ENCODE peak calls at places on chromosomes 16 and 17, in five cellular contexts. One of them, this sample, is unnamed.

GRCh38 chr17:6714315-6714874 is 1.2 kb upstream of the SLC13A5 start:
- DNase-seq in caudate nucleus: no peak
- DNase-seq in AG08396: no peak
- DNase-seq in upper lobe of right lung: no peak
- DNase-seq in SW480: no peak
- DNase-seq in this sample: no peak

GRCh38 chr17:48555183-48555615 is 10.3 kb upstream of the HOXB2 start:
- DNase-seq in SW480: no peak
- DNase-seq in AG08396: peak
- DNase-seq in upper lobe of right lung: no peak
- DNase-seq in caudate nucleus: no peak
- DNase-seq in this sample: no peak

GRCh38 chr17:65041518-65041917 is 15.0 kb downstream of the GNA13 start:
- DNase-seq in SW480: no peak
- DNase-seq in AG08396: no peak
- DNase-seq in caudate nucleus: no peak
- DNase-seq in upper lobe of right lung: no peak
- DNase-seq in this sample: no peak

GRCh38 chr16:27432600-27432957 is 30.6 kb downstream of the IL21R start:
- DNase-seq in upper lobe of right lung: no peak
- DNase-seq in AG08396: peak
- DNase-seq in caudate nucleus: no peak
- DNase-seq in SW480: peak
- DNase-seq in this sample: no peak

GRCh38 chr17:70804161-70804560 is 634.8 kb downstream of the KCNJ2 start:
- DNase-seq in upper lobe of right lung: no peak
- DNase-seq in caudate nucleus: no peak
- DNase-seq in AG08396: peak
- DNase-seq in SW480: no peak
- DNase-seq in this sample: no peak

GRCh38 chr17:57911834-57912673 is 43.2 kb downstream of the CUEDC1 start:
- DNase-seq in SW480: peak
- DNase-seq in caudate nucleus: peak
- DNase-seq in upper lobe of right lung: peak
- DNase-seq in AG08396: no peak
- DNase-seq in this sample: peak

GRCh38 chr17:81655378-81656117 is 794 bp downstream of the PDE6G start:
- DNase-seq in SW480: no peak
- DNase-seq in upper lobe of right lung: no peak
- DNase-seq in caudate nucleus: no peak
- DNase-seq in AG08396: no peak
- DNase-seq in this sample: no peak

GRCh38 chr17:22460461-22461063 is 768.2 kb downstream of the KCNJ18 start:
- DNase-seq in SW480: no peak
- DNase-seq in upper lobe of right lung: no peak
- DNase-seq in caudate nucleus: no peak
- DNase-seq in AG08396: no peak
- DNase-seq in this sample: no peak

GRCh38 chr16:51522902-51523301 is 371.8 kb upstream of the SALL1 start:
- DNase-seq in caudate nucleus: no peak
- DNase-seq in SW480: no peak
- DNase-seq in AG08396: no peak
- DNase-seq in upper lobe of right lung: no peak
- DNase-seq in this sample: no peak

GRCh38 chr17:3009411-3009920 is 53.9 kb downstream of the OR1D5 start:
- DNase-seq in caudate nucleus: no peak
- DNase-seq in upper lobe of right lung: no peak
- DNase-seq in SW480: no peak
- DNase-seq in AG08396: no peak
- DNase-seq in this sample: no peak

GRCh38 chr16:87556941-87557459 is 45.3 kb upstream of the JPH3 start:
- DNase-seq in caudate nucleus: no peak
- DNase-seq in SW480: no peak
- DNase-seq in upper lobe of right lung: no peak
- DNase-seq in AG08396: peak
- DNase-seq in this sample: no peak

GRCh38 chr16:75263291-75263962 is 12.0 kb upstream of the BCAR1 start:
- DNase-seq in caudate nucleus: no peak
- DNase-seq in upper lobe of right lung: no peak
- DNase-seq in SW480: no peak
- DNase-seq in AG08396: no peak
- DNase-seq in this sample: no peak

GRCh38 chr17:13359774-13360173 is 242.0 kb downstream of the HS3ST3A1 start:
- DNase-seq in AG08396: no peak
- DNase-seq in SW480: no peak
- DNase-seq in caudate nucleus: no peak
- DNase-seq in upper lobe of right lung: no peak
- DNase-seq in this sample: no peak

GRCh38 chr17:65855245-65855644 is 293.8 kb upstream of the AXIN2 start:
- DNase-seq in AG08396: no peak
- DNase-seq in upper lobe of right lung: no peak
- DNase-seq in SW480: no peak
- DNase-seq in caudate nucleus: no peak
- DNase-seq in this sample: no peak

GRCh38 chr17:73591278-73592078 is 52.8 kb downstream of the SDK2 start:
- DNase-seq in SW480: no peak
- DNase-seq in caudate nucleus: no peak
- DNase-seq in AG08396: no peak
- DNase-seq in upper lobe of right lung: no peak
- DNase-seq in this sample: no peak

GRCh38 chr16:66357523-66357928 is 9.0 kb upstream of the CDH5 start:
- DNase-seq in SW480: peak
- DNase-seq in caudate nucleus: no peak
- DNase-seq in upper lobe of right lung: no peak
- DNase-seq in AG08396: peak
- DNase-seq in this sample: peak

GRCh38 chr17:78527345-78527744 is 49.9 kb downstream of the DNAH17 start:
- DNase-seq in AG08396: no peak
- DNase-seq in caudate nucleus: no peak
- DNase-seq in SW480: peak
- DNase-seq in upper lobe of right lung: no peak
- DNase-seq in this sample: no peak

GRCh38 chr16:13351651-13352217 is 450.3 kb downstream of the SHISA9 start:
- DNase-seq in caudate nucleus: no peak
- DNase-seq in AG08396: no peak
- DNase-seq in SW480: peak
- DNase-seq in upper lobe of right lung: no peak
- DNase-seq in this sample: no peak

GRCh38 chr16:77840623-77841274 is 52.4 kb downstream of the VAT1L start:
- DNase-seq in SW480: no peak
- DNase-seq in upper lobe of right lung: no peak
- DNase-seq in caudate nucleus: no peak
- DNase-seq in AG08396: no peak
- DNase-seq in this sample: no peak

GRCh38 chr17:68248199-68248825 is 469 bp downstream of the AMZ2 start:
- DNase-seq in SW480: peak
- DNase-seq in AG08396: peak
- DNase-seq in caudate nucleus: peak
- DNase-seq in upper lobe of right lung: no peak
- DNase-seq in this sample: peak

GRCh38 chr17:52149626-52150025 is 8.9 kb downstream of the CA10 start:
- DNase-seq in caudate nucleus: no peak
- DNase-seq in upper lobe of right lung: no peak
- DNase-seq in SW480: no peak
- DNase-seq in AG08396: no peak
- DNase-seq in this sample: no peak

GRCh38 chr17:77783991-77784820 is 174.3 kb upstream of the TNRC6C start:
- DNase-seq in upper lobe of right lung: no peak
- DNase-seq in SW480: no peak
- DNase-seq in caudate nucleus: no peak
- DNase-seq in AG08396: no peak
- DNase-seq in this sample: no peak